ENCODE peak calls at places on chromosomes 11 and 22, in five cellular contexts. I, J, S, K and F are unnamed samples.

GRCh38 chr22:34801221-34801620 is 264.7 kb upstream of the ISX start:
- DNase-seq in I (no peak), J (no peak), S (no peak), K (no peak), F (no peak)

GRCh38 chr22:19740586-19740985 is 17.2 kb downstream of the GP1BB start:
- DNase-seq in I (no peak), J (no peak), S (no peak), K (no peak), F (no peak)

GRCh38 chr11:114075343-114075610 is 15.8 kb downstream of the ZBTB16 start:
- DNase-seq in I (no peak), J (no peak), S (no peak), K (no peak), F (no peak)

GRCh38 chr11:63564056-63564784 is 1.0 kb upstream of the PLAAT2 start:
- DNase-seq in I (no peak), J (peak), S (no peak), K (no peak), F (no peak)

GRCh38 chr11:25377466-25377865 is 880.6 kb downstream of the LUZP2 start:
- DNase-seq in I (no peak), J (no peak), S (no peak), K (no peak), F (no peak)

GRCh38 chr22:40107756-40108437 is 69.8 kb upstream of the TNRC6B start:
- DNase-seq in I (no peak), J (no peak), S (peak), K (peak), F (no peak)

GRCh38 chr11:69934861-69935494 is 115.8 kb upstream of the FGF3 start:
- DNase-seq in I (no peak), J (no peak), S (no peak), K (no peak), F (no peak)

GRCh38 chr11:114036156-114036811 is 23.2 kb upstream of the ZBTB16 start:
- DNase-seq in I (peak), J (peak), S (peak), K (peak), F (no peak)

GRCh38 chr22:24164243-24164642 is 17.0 kb upstream of the SUSD2 start:
- DNase-seq in I (no peak), J (no peak), S (no peak), K (no peak), F (no peak)

GRCh38 chr11:47187723-47188122 is 1.5 kb upstream of the PACSIN3 start:
- DNase-seq in I (no peak), J (no peak), S (no peak), K (no peak), F (no peak)

GRCh38 chr11:120511116-120511803 is at the start of gene GRIK4:
- DNase-seq in I (peak), J (peak), S (peak), K (peak), F (peak)

GRCh38 chr11:86063536-86063935 is 5.3 kb downstream of the PICALM start:
- DNase-seq in I (no peak), J (no peak), S (no peak), K (peak), F (no peak)

GRCh38 chr22:17910561-17911311 is 113.6 kb downstream of the MICAL3 start:
- DNase-seq in I (no peak), J (no peak), S (peak), K (peak), F (peak)

GRCh38 chr11:68828957-68829356 is 12.8 kb downstream of the CPT1A start:
- DNase-seq in I (no peak), J (no peak), S (no peak), K (no peak), F (no peak)

GRCh38 chr11:876550-876949 is 33.9 kb downstream of the TSPAN4 start:
- DNase-seq in I (no peak), J (no peak), S (peak), K (no peak), F (peak)

GRCh38 chr11:113574171-113574570 is 99.0 kb upstream of the DRD2 start:
- DNase-seq in I (no peak), J (no peak), S (no peak), K (no peak), F (no peak)

GRCh38 chr11:61543606-61544306 is 35.2 kb downstream of the LRRC10B start:
- DNase-seq in I (no peak), J (no peak), S (no peak), K (peak), F (no peak)

GRCh38 chr11:65111159-65111536 is 524 bp upstream of the TM7SF2 start:
- DNase-seq in I (no peak), J (no peak), S (no peak), K (no peak), F (no peak)

GRCh38 chr11:93166867-93167266 is 30.9 kb downstream of the SLC36A4 start:
- DNase-seq in I (no peak), J (no peak), S (no peak), K (no peak), F (no peak)

GRCh38 chr11:124669193-124669592 is 4.3 kb downstream of the SIAE start:
- DNase-seq in I (no peak), J (no peak), S (peak), K (peak), F (no peak)

GRCh38 chr22:48277868-48278581 is 1515.6 kb downstream of the TBC1D22A start:
- DNase-seq in I (no peak), J (no peak), S (no peak), K (no peak), F (no peak)

GRCh38 chr11:8711895-8712442 is 29.4 kb downstream of the RPL27A start:
- DNase-seq in I (no peak), J (no peak), S (no peak), K (no peak), F (no peak)

GRCh38 chr11:75159081-75159953 is 8.4 kb downstream of the SLCO2B1 start:
- DNase-seq in I (no peak), J (no peak), S (no peak), K (no peak), F (no peak)

GRCh38 chr11:15624701-15625100 is 510.0 kb downstream of the INSC start:
- DNase-seq in I (no peak), J (no peak), S (no peak), K (no peak), F (no peak)

GRCh38 chr11:3003396-3004231 is 11.5 kb upstream of the NAP1L4 start:
- DNase-seq in I (no peak), J (no peak), S (no peak), K (no peak), F (no peak)

GRCh38 chr22:44392446-44392921 is 79.7 kb upstream of the SHISAL1 start:
- DNase-seq in I (no peak), J (no peak), S (no peak), K (no peak), F (no peak)

GRCh38 chr11:19460718-19461405 is 220.1 kb upstream of the E2F8 start:
- DNase-seq in I (no peak), J (no peak), S (no peak), K (no peak), F (peak)

GRCh38 chr22:48955351-48956311 is 872.0 kb downstream of the BRD1 start:
- DNase-seq in I (no peak), J (no peak), S (no peak), K (no peak), F (no peak)

GRCh38 chr22:35835267-35835997 is 117.8 kb downstream of the APOL5 start:
- DNase-seq in I (no peak), J (no peak), S (no peak), K (peak), F (no peak)

GRCh38 chr11:72308226-72309073 is 64.5 kb upstream of the PHOX2A start:
- DNase-seq in I (no peak), J (peak), S (peak), K (peak), F (peak)